ENCODE peak calls at places on chromosomes 3 and 15, in ten cellular contexts. O, F, V, Q, P, N, W, A, H and R are unnamed samples.

GRCh38 chr15:68054658-68055223 is 626 bp downstream of the PIAS1 start:
- DNase-seq in Q (peak), H (peak), N (no peak), A (peak), W (peak), O (peak), F (peak), V (peak), P (peak), R (no peak)

GRCh38 chr3:12046406-12046805 is 42.2 kb downstream of the SYN2 start:
- DNase-seq in P (no peak), O (no peak), Q (no peak), A (no peak), H (no peak), V (no peak), F (no peak), W (no peak), N (no peak), R (no peak)

GRCh38 chr3:25648107-25648535 is 16.6 kb downstream of the TOP2B start:
- DNase-seq in A (no peak), N (peak), H (peak), P (peak), V (peak), O (peak), F (peak), W (no peak), Q (peak), R (peak)

GRCh38 chr3:163548005-163548404 is 1530.3 kb downstream of the SI start:
- DNase-seq in H (no peak), W (no peak), Q (no peak), V (no peak), A (no peak), N (no peak), F (no peak), P (no peak), O (no peak), R (no peak)

GRCh38 chr3:114650808-114651207 is 357.0 kb downstream of the TIGIT start:
- DNase-seq in P (no peak), A (no peak), V (no peak), W (no peak), F (no peak), H (peak), Q (peak), O (no peak), N (no peak), R (peak)

GRCh38 chr3:111998661-111999641 is at the start of gene TAGLN3:
- DNase-seq in H (peak), F (peak), W (no peak), V (peak), A (no peak), O (no peak), P (peak), N (peak), Q (peak), R (no peak)

GRCh38 chr3:148881286-148881685 is 16.2 kb downstream of the CPA3 start:
- DNase-seq in A (no peak), V (no peak), P (no peak), H (no peak), O (no peak), F (no peak), W (no peak), N (no peak), Q (peak), R (no peak)

GRCh38 chr3:85162905-85163304 is 204.1 kb downstream of the CADM2 start:
- DNase-seq in Q (no peak), H (no peak), A (no peak), P (no peak), O (no peak), W (no peak), V (no peak), F (no peak), N (no peak), R (no peak)

GRCh38 chr3:52343946-52344600 is 28.0 kb downstream of the DNAH1 start:
- DNase-seq in Q (no peak), A (no peak), H (no peak), F (no peak), P (no peak), N (no peak), O (no peak), W (no peak), V (no peak), R (no peak)

GRCh38 chr3:150495149-150495548 is 51.1 kb downstream of the SERP1 start:
- DNase-seq in A (no peak), O (no peak), N (no peak), Q (no peak), P (no peak), H (no peak), F (no peak), W (no peak), V (no peak), R (no peak)

GRCh38 chr3:129183569-129184395 is at the start of gene CNBP:
- DNase-seq in N (peak), F (peak), P (peak), V (peak), Q (peak), H (peak), A (peak), W (peak), O (peak), R (peak)